ENCODE peak calls at places on chromosomes 11 and 22, in four cellular contexts. K is NCI-H1105 treated with DMSO at 0.1 percent for 48 hours, J is GM23248, T is GM04504. U is an unnamed sample.

GRCh38 chr22:17931400-17931825 is 92.9 kb downstream of the MICAL3 start:
- DNase-seq in K (no peak), T (no peak), J (peak), U (no peak)

GRCh38 chr11:27718853-27719574 is 18.8 kb upstream of the BDNF start:
- DNase-seq in K (peak), J (peak), T (no peak), U (no peak)

GRCh38 chr11:3345736-3346135 is 33.2 kb downstream of the ZNF195 start:
- DNase-seq in K (no peak), T (no peak), J (no peak), U (no peak)

GRCh38 chr22:39574779-39575551 is 4.4 kb downstream of the CACNA1I start:
- DNase-seq in K (no peak), J (peak), T (peak), U (peak)

GRCh38 chr22:24302591-24302990 is 32.0 kb downstream of the SPECC1L start:
- DNase-seq in K (no peak), J (no peak), T (no peak), U (no peak)

GRCh38 chr11:1335264-1335810 is 25.9 kb upstream of the TOLLIP start:
- DNase-seq in T (no peak), J (no peak), K (no peak), U (no peak)

GRCh38 chr11:75570559-75571139 is 8.6 kb downstream of the SERPINH1 start:
- DNase-seq in K (no peak), J (no peak), T (no peak), U (no peak)

GRCh38 chr22:35619336-35620094 is 2.4 kb upstream of the MB start:
- DNase-seq in J (no peak), K (no peak), T (no peak), U (no peak)

GRCh38 chr11:70590356-70590991 is 192.1 kb downstream of the CTTN start:
- DNase-seq in K (no peak), T (no peak), J (no peak), U (no peak)

GRCh38 chr22:30348837-30349236 is 7.9 kb downstream of the SF3A1 start:
- DNase-seq in K (no peak), J (peak), T (peak), U (peak)

GRCh38 chr22:23777776-23778575 is 5.3 kb downstream of the MMP11 start:
- DNase-seq in T (no peak), J (no peak), K (peak), U (no peak)

GRCh38 chr22:27454807-27455450 is 346.6 kb downstream of the MN1 start:
- DNase-seq in J (no peak), T (no peak), K (no peak), U (no peak)

GRCh38 chr11:15750535-15751297 is 605.6 kb downstream of the SOX6 start:
- DNase-seq in J (no peak), K (peak), T (no peak), U (no peak)

GRCh38 chr11:77082838-77083552 is 16.2 kb downstream of the CAPN5 start:
- DNase-seq in K (no peak), J (peak), T (no peak), U (no peak)

GRCh38 chr11:75105462-75105925 is 8.8 kb upstream of the OR2AT4 start:
- DNase-seq in J (peak), K (no peak), T (no peak), U (no peak)

GRCh38 chr22:48334971-48335370 is 1492.7 kb downstream of the BRD1 start:
- DNase-seq in T (no peak), K (no peak), J (no peak), U (no peak)

GRCh38 chr11:121024989-121025388 is 1.1 kb downstream of the TBCEL start:
- DNase-seq in J (peak), K (no peak), T (no peak), U (no peak)

GRCh38 chr22:42803454-42803853 is 53.6 kb downstream of the ARFGAP3 start:
- DNase-seq in J (no peak), T (no peak), K (peak), U (no peak)

U was measured in BJ.